ENCODE peak calls at places on chromosome 13, in seven cellular contexts. B, H, Y, T, S, N and W are unnamed samples.

GRCh38 chr13:47033216-47033615 is 136.4 kb upstream of the HTR2A start:
- DNase-seq in T (no peak), N (no peak), S (no peak), H (no peak), B (no peak), Y (no peak), W (no peak)

GRCh38 chr13:25659091-25659502 is 287.3 kb downstream of the ATP8A2 start:
- DNase-seq in H (no peak), Y (no peak), S (no peak), B (no peak), T (no peak), N (no peak), W (no peak)

GRCh38 chr13:99196466-99197256 is 4.0 kb upstream of the UBAC2 start:
- DNase-seq in N (no peak), H (no peak), B (no peak), Y (no peak), T (no peak), S (no peak), W (no peak)

GRCh38 chr13:70941454-70941853 is 833.2 kb upstream of the KLHL1 start:
- DNase-seq in Y (no peak), H (no peak), N (no peak), S (no peak), B (no peak), T (no peak), W (no peak)

GRCh38 chr13:50353651-50354415 is 338.6 kb downstream of the KCNRG start:
- DNase-seq in B (no peak), S (no peak), T (no peak), N (no peak), Y (no peak), H (no peak), W (no peak)

GRCh38 chr13:22061371-22061805 is 390.5 kb downstream of the FGF9 start:
- DNase-seq in H (no peak), S (no peak), B (no peak), N (peak), T (no peak), Y (peak), W (no peak)

GRCh38 chr13:98521876-98522275 is 55.0 kb downstream of the STK24 start:
- DNase-seq in S (peak), N (no peak), Y (no peak), H (no peak), T (no peak), B (no peak), W (no peak)

GRCh38 chr13:94854688-94855087 is 142.3 kb upstream of the SOX21 start:
- DNase-seq in T (no peak), Y (no peak), B (no peak), H (no peak), N (no peak), S (no peak), W (no peak)

GRCh38 chr13:100610399-100611347 is 22.1 kb upstream of the GGACT start:
- DNase-seq in N (no peak), S (no peak), B (no peak), H (no peak), Y (no peak), T (no peak), W (no peak)

GRCh38 chr13:48414501-48414900 is 1.6 kb upstream of the LPAR6 start:
- DNase-seq in T (no peak), N (no peak), Y (no peak), H (no peak), S (no peak), B (no peak), W (no peak)

GRCh38 chr13:51007216-51007615 is 97.6 kb downstream of the RNASEH2B start:
- DNase-seq in T (no peak), N (no peak), Y (no peak), B (no peak), H (no peak), S (no peak), W (no peak)

GRCh38 chr13:76790519-76791289 is 95.5 kb downstream of the KCTD12 start:
- DNase-seq in Y (no peak), S (no peak), T (no peak), H (no peak), B (no peak), N (no peak), W (no peak)

GRCh38 chr13:47213057-47213456 is 316.2 kb upstream of the HTR2A start:
- DNase-seq in N (no peak), S (no peak), T (no peak), Y (no peak), B (no peak), H (no peak), W (no peak)

GRCh38 chr13:80400834-80401450 is 60.0 kb upstream of the SPRY2 start:
- DNase-seq in T (no peak), B (no peak), H (no peak), N (no peak), S (no peak), Y (no peak), W (no peak)

GRCh38 chr13:109155301-109155761 is 525.9 kb downstream of the MYO16 start:
- DNase-seq in N (no peak), T (no peak), Y (no peak), B (no peak), S (no peak), H (no peak), W (no peak)

GRCh38 chr13:28753208-28753892 is 34.6 kb upstream of the SLC46A3 start:
- DNase-seq in H (peak), T (no peak), Y (no peak), N (no peak), S (no peak), B (no peak), W (peak)

GRCh38 chr13:71760226-71760591 is 106.8 kb downstream of the DACH1 start:
- DNase-seq in N (no peak), T (no peak), B (no peak), Y (no peak), H (no peak), S (no peak), W (no peak)

GRCh38 chr13:68676513-68677115 is 1431.0 kb upstream of the ATXN8OS start:
- DNase-seq in B (no peak), N (no peak), Y (no peak), T (no peak), S (no peak), H (no peak), W (no peak)

GRCh38 chr13:94988654-94989053 is 276.3 kb upstream of the SOX21 start:
- DNase-seq in B (no peak), S (no peak), H (no peak), Y (no peak), T (no peak), N (no peak), W (no peak)

GRCh38 chr13:109412232-109412935 is 374.0 kb downstream of the IRS2 start:
- DNase-seq in T (peak), N (no peak), B (peak), H (peak), Y (no peak), S (no peak), W (no peak)

GRCh38 chr13:113366031-113366588 is 2.2 kb upstream of the GRTP1 start:
- DNase-seq in T (no peak), N (no peak), S (peak), B (peak), Y (no peak), H (no peak), W (no peak)

GRCh38 chr13:99386911-99387788 is 80.0 kb upstream of the GPR183 start:
- DNase-seq in Y (peak), S (no peak), H (peak), B (peak), N (peak), T (peak), W (no peak)

GRCh38 chr13:113827021-113827420 is 36.9 kb downstream of the GAS6 start:
- DNase-seq in B (no peak), H (no peak), S (peak), N (no peak), T (no peak), Y (no peak), W (no peak)

GRCh38 chr13:48214519-48215121 is 18.4 kb upstream of the ITM2B start:
- DNase-seq in H (no peak), T (no peak), Y (no peak), B (no peak), N (no peak), S (no peak), W (no peak)

GRCh38 chr13:51523082-51523518 is 61.2 kb upstream of the WDFY2 start:
- DNase-seq in N (no peak), T (no peak), Y (no peak), S (no peak), B (no peak), H (no peak), W (no peak)

GRCh38 chr13:47287291-47287751 is 390.5 kb upstream of the HTR2A start:
- DNase-seq in N (no peak), S (no peak), T (no peak), B (no peak), H (peak), Y (no peak), W (no peak)

GRCh38 chr13:76944457-76944856 is 3.9 kb upstream of the ACOD1 start:
- DNase-seq in Y (no peak), S (no peak), T (no peak), B (no peak), H (no peak), N (no peak), W (no peak)

GRCh38 chr13:68927387-68928026 is 1180.1 kb upstream of the ATXN8OS start:
- DNase-seq in Y (no peak), N (no peak), T (no peak), H (no peak), B (no peak), S (no peak), W (peak)

GRCh38 chr13:30809787-30810186 is 74.4 kb downstream of the ALOX5AP start:
- DNase-seq in B (no peak), H (no peak), T (no peak), Y (no peak), N (no peak), S (no peak), W (no peak)

GRCh38 chr13:77789386-77789785 is 91.9 kb downstream of the SLAIN1 start:
- DNase-seq in H (no peak), S (no peak), N (no peak), Y (no peak), B (no peak), T (no peak), W (no peak)

GRCh38 chr13:51643114-51643881 is 59.0 kb downstream of the WDFY2 start:
- DNase-seq in Y (no peak), T (no peak), H (no peak), N (no peak), B (no peak), S (no peak), W (no peak)

GRCh38 chr13:42272115-42272756 is at the start of gene AKAP11:
- DNase-seq in H (no peak), T (peak), B (peak), S (no peak), Y (peak), N (peak), W (no peak)

GRCh38 chr13:27607125-27607524 is 13.2 kb downstream of the LNX2 start:
- DNase-seq in N (no peak), B (no peak), Y (no peak), T (no peak), H (no peak), S (no peak), W (no peak)

GRCh38 chr13:56909896-56910600 is 230.7 kb upstream of the PRR20A start:
- DNase-seq in S (peak), T (no peak), Y (no peak), B (no peak), N (no peak), H (no peak), W (no peak)

GRCh38 chr13:59437902-59438301 is 725.8 kb downstream of the DIAPH3 start:
- DNase-seq in T (no peak), B (no peak), H (no peak), S (no peak), Y (no peak), N (no peak), W (no peak)

GRCh38 chr13:98144501-98145350 is 1.8 kb downstream of the FARP1 start:
- DNase-seq in H (no peak), N (no peak), T (no peak), B (no peak), Y (no peak), S (no peak), W (no peak)

GRCh38 chr13:100658363-100658762 is 16.2 kb downstream of the TMTC4 start:
- DNase-seq in T (no peak), B (no peak), Y (no peak), H (no peak), S (no peak), N (no peak), W (no peak)

GRCh38 chr13:28819748-28820098 is 416 bp upstream of the MTUS2 start:
- DNase-seq in Y (peak), B (peak), T (peak), S (no peak), H (no peak), N (peak), W (peak)